ENCODE peak calls at places on chromosome 16, in nine cellular contexts. R, V, B, C, S, I, L, E and G are unnamed samples.

GRCh38 chr16:22967696-22968095 is 153.7 kb downstream of the HS3ST2 start:
- DNase-seq in B (no peak), S (no peak), C (no peak), I (no peak), E (no peak), L (no peak), R (no peak), V (no peak), G (no peak)

GRCh38 chr16:84084570-84085270 is 32.0 kb downstream of the MBTPS1 start:
- DNase-seq in C (peak), B (peak), V (peak), L (peak), I (peak), S (peak), E (peak), R (peak), G (peak)

GRCh38 chr16:84423416-84423837 is 55.1 kb downstream of the ATP2C2 start:
- DNase-seq in E (no peak), I (peak), B (no peak), V (peak), S (peak), R (peak), L (peak), C (peak), G (peak)

GRCh38 chr16:85306071-85306792 is 194.0 kb upstream of the CIBAR2 start:
- DNase-seq in C (peak), I (peak), B (peak), L (no peak), E (no peak), V (peak), R (peak), S (peak), G (peak)

GRCh38 chr16:56964243-56965148 is 2.7 kb downstream of the CETP start:
- DNase-seq in V (peak), C (peak), S (peak), R (peak), I (peak), E (peak), L (peak), B (peak), G (peak)

GRCh38 chr16:84356591-84357116 is 11.7 kb upstream of the ATP2C2 start:
- DNase-seq in R (peak), S (peak), E (peak), C (no peak), V (no peak), L (no peak), B (no peak), I (no peak), G (no peak)

GRCh38 chr16:17318200-17318599 is 152.6 kb downstream of the XYLT1 start:
- DNase-seq in R (no peak), E (no peak), B (no peak), L (no peak), V (peak), I (peak), C (no peak), S (no peak), G (peak)

GRCh38 chr16:67406111-67406593 is 10.1 kb downstream of the ZDHHC1 start:
- DNase-seq in S (no peak), E (no peak), B (no peak), I (no peak), V (no peak), C (no peak), L (no peak), R (no peak), G (no peak)

GRCh38 chr16:67026570-67026969 is 2.4 kb upstream of the CBFB start:
- DNase-seq in S (no peak), B (no peak), E (no peak), R (no peak), C (no peak), V (no peak), I (no peak), L (no peak), G (no peak)

GRCh38 chr16:85750021-85750826 is 672 bp downstream of the C16orf74 start:
- DNase-seq in L (no peak), E (peak), B (peak), I (peak), C (peak), S (peak), V (peak), R (peak), G (peak)

GRCh38 chr16:11102523-11102898 is 153.5 kb downstream of the SOCS1 start:
- DNase-seq in B (no peak), L (no peak), S (no peak), R (no peak), V (no peak), C (no peak), I (no peak), E (no peak), G (no peak)

GRCh38 chr16:33877-34707 is 19.3 kb downstream of the POLR3K start:
- DNase-seq in I (no peak), C (no peak), V (no peak), L (no peak), B (no peak), E (no peak), S (no peak), R (no peak), G (no peak)

GRCh38 chr16:20899503-20900298 is 457 bp downstream of the DCUN1D3 start:
- DNase-seq in C (peak), B (no peak), I (no peak), R (peak), L (no peak), E (peak), S (no peak), V (peak), G (peak)

GRCh38 chr16:48123104-48123788 is 32.5 kb downstream of the ABCC12 start:
- DNase-seq in R (peak), I (no peak), V (peak), S (peak), E (no peak), B (no peak), C (peak), L (no peak), G (no peak)

GRCh38 chr16:6629110-6629509 is 703.5 kb upstream of the RBFOX1 start:
- DNase-seq in E (no peak), S (no peak), B (no peak), L (no peak), C (no peak), I (no peak), V (no peak), R (no peak), G (no peak)

GRCh38 chr16:57689772-57690558 is 4.6 kb upstream of the DRC7 start:
- DNase-seq in V (peak), R (no peak), E (no peak), C (peak), S (peak), L (no peak), I (no peak), B (peak), G (peak)

GRCh38 chr16:51359141-51359960 is 208.3 kb upstream of the SALL1 start:
- DNase-seq in B (no peak), C (no peak), E (peak), L (no peak), R (no peak), V (no peak), I (peak), S (peak), G (peak)

GRCh38 chr16:14427371-14427948 is 202.6 kb downstream of the PARN start:
- DNase-seq in L (no peak), S (no peak), R (no peak), V (no peak), B (no peak), E (no peak), I (no peak), C (no peak), G (no peak)

GRCh38 chr16:2023098-2023925 is 3.4 kb upstream of the NHERF2 start:
- DNase-seq in I (peak), L (peak), B (peak), R (peak), C (peak), V (peak), E (peak), S (peak), G (peak)

GRCh38 chr16:19940195-19940594 is 55.5 kb upstream of the GPRC5B start:
- DNase-seq in C (no peak), E (no peak), L (no peak), B (no peak), V (no peak), I (no peak), R (no peak), S (no peak), G (no peak)

GRCh38 chr16:48182979-48183537 is 27.3 kb upstream of the ABCC12 start:
- DNase-seq in B (no peak), C (no peak), V (peak), L (no peak), S (no peak), E (no peak), I (no peak), R (no peak), G (no peak)

GRCh38 chr16:66915041-66915440 is 3.6 kb downstream of the CDH16 start:
- DNase-seq in C (no peak), B (no peak), V (no peak), I (no peak), L (no peak), E (no peak), R (no peak), S (no peak), G (no peak)

GRCh38 chr16:16122264-16122663 is 101.0 kb downstream of the ABCC6 start:
- DNase-seq in C (no peak), V (no peak), I (no peak), E (no peak), S (no peak), R (no peak), L (no peak), B (no peak), G (no peak)

GRCh38 chr16:15457958-15458357 is 23.6 kb downstream of the BMERB1 start:
- DNase-seq in B (no peak), V (no peak), S (no peak), L (no peak), E (no peak), R (no peak), I (no peak), C (no peak), G (no peak)